ENCODE peak calls at places on chromosomes 7 and 10, in nine cellular contexts. One of them, this sample, is unnamed.

GRCh38 chr10:48742891-48743845 is 58.5 kb downstream of the WDFY4 start:
- DNase-seq in cardiac muscle cell: no peak
- DNase-seq in Peyer's patch: no peak
- DNase-seq in PC-3: no peak
- DNase-seq in CD8-positive, alpha-beta memory T cell: no peak
- DNase-seq in adrenal gland: no peak
- DNase-seq in left lung: no peak
- DNase-seq in dorsolateral prefrontal cortex: no peak
- DNase-seq in fibroblast of lung: no peak
- DNase-seq in this sample: no peak

GRCh38 chr7:142327555-142327954 is 69.7 kb upstream of the PRSS58 start:
- DNase-seq in CD8-positive, alpha-beta memory T cell: no peak
- DNase-seq in fibroblast of lung: no peak
- DNase-seq in left lung: no peak
- DNase-seq in PC-3: no peak
- DNase-seq in dorsolateral prefrontal cortex: no peak
- DNase-seq in adrenal gland: no peak
- DNase-seq in Peyer's patch: no peak
- DNase-seq in cardiac muscle cell: no peak
- DNase-seq in this sample: no peak

GRCh38 chr10:104622598-104623209 is 18.4 kb upstream of the SORCS3 start:
- DNase-seq in PC-3: peak
- DNase-seq in cardiac muscle cell: no peak
- DNase-seq in fibroblast of lung: no peak
- DNase-seq in Peyer's patch: no peak
- DNase-seq in dorsolateral prefrontal cortex: no peak
- DNase-seq in CD8-positive, alpha-beta memory T cell: no peak
- DNase-seq in left lung: no peak
- DNase-seq in adrenal gland: no peak
- DNase-seq in this sample: no peak

GRCh38 chr10:34526186-34526585 is 288.9 kb downstream of the PARD3 start:
- DNase-seq in fibroblast of lung: peak
- DNase-seq in Peyer's patch: no peak
- DNase-seq in adrenal gland: no peak
- DNase-seq in dorsolateral prefrontal cortex: no peak
- DNase-seq in PC-3: peak
- DNase-seq in cardiac muscle cell: peak
- DNase-seq in left lung: no peak
- DNase-seq in CD8-positive, alpha-beta memory T cell: no peak
- DNase-seq in this sample: no peak

GRCh38 chr7:68529221-68529620 is 1069.1 kb upstream of the AUTS2 start:
- DNase-seq in cardiac muscle cell: peak
- DNase-seq in CD8-positive, alpha-beta memory T cell: no peak
- DNase-seq in left lung: no peak
- DNase-seq in dorsolateral prefrontal cortex: no peak
- DNase-seq in fibroblast of lung: no peak
- DNase-seq in PC-3: no peak
- DNase-seq in Peyer's patch: no peak
- DNase-seq in adrenal gland: no peak
- DNase-seq in this sample: no peak

GRCh38 chr10:86042161-86042560 is 324.4 kb downstream of the GRID1 start:
- DNase-seq in dorsolateral prefrontal cortex: no peak
- DNase-seq in fibroblast of lung: no peak
- DNase-seq in Peyer's patch: no peak
- DNase-seq in PC-3: no peak
- DNase-seq in adrenal gland: no peak
- DNase-seq in cardiac muscle cell: no peak
- DNase-seq in left lung: no peak
- DNase-seq in CD8-positive, alpha-beta memory T cell: no peak
- DNase-seq in this sample: no peak

GRCh38 chr7:74252893-74253292 is 1.3 kb downstream of the RFC2 start:
- DNase-seq in PC-3: no peak
- DNase-seq in adrenal gland: no peak
- DNase-seq in dorsolateral prefrontal cortex: no peak
- DNase-seq in fibroblast of lung: no peak
- DNase-seq in cardiac muscle cell: no peak
- DNase-seq in left lung: no peak
- DNase-seq in Peyer's patch: no peak
- DNase-seq in CD8-positive, alpha-beta memory T cell: no peak
- DNase-seq in this sample: no peak

GRCh38 chr7:5423272-5423843 is at the start of gene TNRC18:
- DNase-seq in Peyer's patch: peak
- DNase-seq in dorsolateral prefrontal cortex: no peak
- DNase-seq in cardiac muscle cell: no peak
- DNase-seq in CD8-positive, alpha-beta memory T cell: no peak
- DNase-seq in PC-3: no peak
- DNase-seq in adrenal gland: peak
- DNase-seq in fibroblast of lung: no peak
- DNase-seq in left lung: peak
- DNase-seq in this sample: peak

GRCh38 chr7:100093054-100093453 is 4.3 kb downstream of the COPS6 start:
- DNase-seq in fibroblast of lung: no peak
- DNase-seq in PC-3: no peak
- DNase-seq in CD8-positive, alpha-beta memory T cell: no peak
- DNase-seq in cardiac muscle cell: no peak
- DNase-seq in Peyer's patch: no peak
- DNase-seq in left lung: no peak
- DNase-seq in adrenal gland: no peak
- DNase-seq in dorsolateral prefrontal cortex: no peak
- DNase-seq in this sample: no peak

GRCh38 chr7:43590862-43591550 is 8.1 kb downstream of the STK17A start:
- DNase-seq in dorsolateral prefrontal cortex: no peak
- DNase-seq in fibroblast of lung: no peak
- DNase-seq in cardiac muscle cell: no peak
- DNase-seq in CD8-positive, alpha-beta memory T cell: no peak
- DNase-seq in Peyer's patch: no peak
- DNase-seq in PC-3: no peak
- DNase-seq in left lung: no peak
- DNase-seq in adrenal gland: no peak
- DNase-seq in this sample: no peak
- H3K4me3 ChIP-seq in dorsolateral prefrontal cortex: no peak
- H3K4me3 ChIP-seq in fibroblast of lung: no peak
- H3K4me3 ChIP-seq in cardiac muscle cell: no peak
- H3K4me3 ChIP-seq in CD8-positive, alpha-beta memory T cell: peak
- H3K4me3 ChIP-seq in Peyer's patch: no peak
- H3K4me3 ChIP-seq in PC-3: peak
- H3K4me3 ChIP-seq in left lung: no peak
- H3K4me3 ChIP-seq in adrenal gland: no peak
- H3K4me3 ChIP-seq in this sample: no peak

GRCh38 chr7:116800594-116800993 is 61.8 kb upstream of the CAPZA2 start:
- DNase-seq in Peyer's patch: no peak
- DNase-seq in CD8-positive, alpha-beta memory T cell: no peak
- DNase-seq in fibroblast of lung: no peak
- DNase-seq in PC-3: no peak
- DNase-seq in adrenal gland: no peak
- DNase-seq in cardiac muscle cell: no peak
- DNase-seq in left lung: no peak
- DNase-seq in dorsolateral prefrontal cortex: no peak
- DNase-seq in this sample: no peak

GRCh38 chr7:116797611-116798010 is 64.8 kb upstream of the CAPZA2 start:
- DNase-seq in PC-3: no peak
- DNase-seq in adrenal gland: no peak
- DNase-seq in cardiac muscle cell: no peak
- DNase-seq in CD8-positive, alpha-beta memory T cell: no peak
- DNase-seq in left lung: no peak
- DNase-seq in dorsolateral prefrontal cortex: no peak
- DNase-seq in Peyer's patch: peak
- DNase-seq in fibroblast of lung: peak
- DNase-seq in this sample: no peak

GRCh38 chr7:116801092-116801710 is 61.2 kb upstream of the CAPZA2 start:
- DNase-seq in cardiac muscle cell: peak
- DNase-seq in adrenal gland: no peak
- DNase-seq in dorsolateral prefrontal cortex: no peak
- DNase-seq in PC-3: peak
- DNase-seq in Peyer's patch: no peak
- DNase-seq in left lung: no peak
- DNase-seq in fibroblast of lung: peak
- DNase-seq in CD8-positive, alpha-beta memory T cell: no peak
- DNase-seq in this sample: no peak

GRCh38 chr7:116798205-116798730 is 64.1 kb upstream of the CAPZA2 start:
- DNase-seq in left lung: no peak
- DNase-seq in cardiac muscle cell: no peak
- DNase-seq in adrenal gland: no peak
- DNase-seq in fibroblast of lung: no peak
- DNase-seq in dorsolateral prefrontal cortex: no peak
- DNase-seq in CD8-positive, alpha-beta memory T cell: no peak
- DNase-seq in PC-3: no peak
- DNase-seq in Peyer's patch: no peak
- DNase-seq in this sample: no peak

GRCh38 chr7:116799912-116800311 is 62.5 kb upstream of the CAPZA2 start:
- DNase-seq in dorsolateral prefrontal cortex: no peak
- DNase-seq in fibroblast of lung: no peak
- DNase-seq in left lung: no peak
- DNase-seq in CD8-positive, alpha-beta memory T cell: no peak
- DNase-seq in adrenal gland: no peak
- DNase-seq in PC-3: no peak
- DNase-seq in Peyer's patch: no peak
- DNase-seq in cardiac muscle cell: peak
- DNase-seq in this sample: no peak
- H3K27ac ChIP-seq in dorsolateral prefrontal cortex: no peak
- H3K27ac ChIP-seq in fibroblast of lung: no peak
- H3K27ac ChIP-seq in left lung: no peak
- H3K27ac ChIP-seq in CD8-positive, alpha-beta memory T cell: no peak
- H3K27ac ChIP-seq in adrenal gland: no peak
- H3K27ac ChIP-seq in PC-3: no peak
- H3K27ac ChIP-seq in Peyer's patch: no peak
- H3K27ac ChIP-seq in cardiac muscle cell: no peak
- H3K27ac ChIP-seq in this sample: no peak

GRCh38 chr7:150342119-150342405 is 633 bp upstream of the RARRES2 start:
- DNase-seq in fibroblast of lung: no peak
- DNase-seq in Peyer's patch: no peak
- DNase-seq in adrenal gland: no peak
- DNase-seq in left lung: no peak
- DNase-seq in PC-3: no peak
- DNase-seq in dorsolateral prefrontal cortex: no peak
- DNase-seq in CD8-positive, alpha-beta memory T cell: no peak
- DNase-seq in cardiac muscle cell: no peak
- DNase-seq in this sample: no peak

GRCh38 chr7:150339369-150339768 is 2.1 kb downstream of the RARRES2 start:
- DNase-seq in fibroblast of lung: peak
- DNase-seq in CD8-positive, alpha-beta memory T cell: no peak
- DNase-seq in PC-3: no peak
- DNase-seq in dorsolateral prefrontal cortex: no peak
- DNase-seq in left lung: no peak
- DNase-seq in adrenal gland: no peak
- DNase-seq in cardiac muscle cell: no peak
- DNase-seq in Peyer's patch: no peak
- DNase-seq in this sample: no peak

GRCh38 chr7:150340875-150341262 is 560 bp downstream of the RARRES2 start:
- DNase-seq in PC-3: no peak
- DNase-seq in Peyer's patch: peak
- DNase-seq in left lung: no peak
- DNase-seq in adrenal gland: no peak
- DNase-seq in cardiac muscle cell: no peak
- DNase-seq in fibroblast of lung: no peak
- DNase-seq in CD8-positive, alpha-beta memory T cell: no peak
- DNase-seq in dorsolateral prefrontal cortex: no peak
- DNase-seq in this sample: peak

GRCh38 chr7:150341263-150342118 is at the start of gene RARRES2:
- DNase-seq in dorsolateral prefrontal cortex: no peak
- DNase-seq in PC-3: no peak
- DNase-seq in adrenal gland: peak
- DNase-seq in Peyer's patch: peak
- DNase-seq in CD8-positive, alpha-beta memory T cell: no peak
- DNase-seq in fibroblast of lung: peak
- DNase-seq in left lung: no peak
- DNase-seq in cardiac muscle cell: peak
- DNase-seq in this sample: peak

GRCh38 chr7:150340024-150340749 is 1.2 kb downstream of the RARRES2 start:
- DNase-seq in Peyer's patch: peak
- DNase-seq in left lung: no peak
- DNase-seq in CD8-positive, alpha-beta memory T cell: no peak
- DNase-seq in PC-3: no peak
- DNase-seq in cardiac muscle cell: peak
- DNase-seq in dorsolateral prefrontal cortex: no peak
- DNase-seq in fibroblast of lung: peak
- DNase-seq in adrenal gland: no peak
- DNase-seq in this sample: peak
- H3K4me3 ChIP-seq in Peyer's patch: peak
- H3K4me3 ChIP-seq in left lung: peak
- H3K4me3 ChIP-seq in CD8-positive, alpha-beta memory T cell: no peak
- H3K4me3 ChIP-seq in PC-3: no peak
- H3K4me3 ChIP-seq in cardiac muscle cell: no peak
- H3K4me3 ChIP-seq in dorsolateral prefrontal cortex: peak
- H3K4me3 ChIP-seq in fibroblast of lung: no peak
- H3K4me3 ChIP-seq in adrenal gland: peak
- H3K4me3 ChIP-seq in this sample: peak

GRCh38 chr7:30303312-30304039 is 19.1 kb downstream of the ZNRF2 start:
- DNase-seq in PC-3: no peak
- DNase-seq in dorsolateral prefrontal cortex: no peak
- DNase-seq in Peyer's patch: no peak
- DNase-seq in adrenal gland: no peak
- DNase-seq in CD8-positive, alpha-beta memory T cell: no peak
- DNase-seq in fibroblast of lung: no peak
- DNase-seq in cardiac muscle cell: no peak
- DNase-seq in left lung: no peak
- DNase-seq in this sample: no peak

GRCh38 chr7:30306977-30307376 is 22.6 kb downstream of the ZNRF2 start:
- DNase-seq in adrenal gland: no peak
- DNase-seq in dorsolateral prefrontal cortex: no peak
- DNase-seq in CD8-positive, alpha-beta memory T cell: no peak
- DNase-seq in PC-3: no peak
- DNase-seq in cardiac muscle cell: no peak
- DNase-seq in Peyer's patch: no peak
- DNase-seq in fibroblast of lung: no peak
- DNase-seq in left lung: no peak
- DNase-seq in this sample: no peak

GRCh38 chr7:30302656-30303311 is 18.4 kb downstream of the ZNRF2 start:
- DNase-seq in left lung: no peak
- DNase-seq in fibroblast of lung: no peak
- DNase-seq in Peyer's patch: no peak
- DNase-seq in adrenal gland: no peak
- DNase-seq in CD8-positive, alpha-beta memory T cell: no peak
- DNase-seq in PC-3: no peak
- DNase-seq in dorsolateral prefrontal cortex: no peak
- DNase-seq in cardiac muscle cell: no peak
- DNase-seq in this sample: no peak

GRCh38 chr7:30301751-30302150 is 17.4 kb downstream of the ZNRF2 start:
- DNase-seq in adrenal gland: no peak
- DNase-seq in CD8-positive, alpha-beta memory T cell: no peak
- DNase-seq in dorsolateral prefrontal cortex: no peak
- DNase-seq in fibroblast of lung: no peak
- DNase-seq in PC-3: no peak
- DNase-seq in cardiac muscle cell: no peak
- DNase-seq in left lung: no peak
- DNase-seq in Peyer's patch: no peak
- DNase-seq in this sample: no peak

GRCh38 chr7:30304177-30304884 is 19.9 kb downstream of the ZNRF2 start:
- DNase-seq in adrenal gland: no peak
- DNase-seq in dorsolateral prefrontal cortex: no peak
- DNase-seq in cardiac muscle cell: no peak
- DNase-seq in CD8-positive, alpha-beta memory T cell: no peak
- DNase-seq in fibroblast of lung: no peak
- DNase-seq in Peyer's patch: no peak
- DNase-seq in left lung: no peak
- DNase-seq in PC-3: no peak
- DNase-seq in this sample: no peak
- H3K27ac ChIP-seq in adrenal gland: no peak
- H3K27ac ChIP-seq in dorsolateral prefrontal cortex: no peak
- H3K27ac ChIP-seq in cardiac muscle cell: no peak
- H3K27ac ChIP-seq in CD8-positive, alpha-beta memory T cell: no peak
- H3K27ac ChIP-seq in fibroblast of lung: no peak
- H3K27ac ChIP-seq in Peyer's patch: no peak
- H3K27ac ChIP-seq in left lung: no peak
- H3K27ac ChIP-seq in PC-3: no peak
- H3K27ac ChIP-seq in this sample: no peak